ENCODE peak calls at places on chromosomes 4 and X, in nine cellular contexts. P is IMR-90, I is transverse colon, J is adrenal gland, U is HCT116, L is K562, F is Peyer's patch, Z is testis, D is ovary. Q is an unnamed sample.

GRCh38 chrX:150635952-150636351 is 57.2 kb upstream of the MTMR1 start:
- DNase-seq in F (no peak), J (no peak), D (no peak), P (peak), L (no peak), Z (no peak), U (no peak), I (no peak), Q (no peak)

GRCh38 chr4:175833574-175834350 is 21.7 kb upstream of the GPM6A start:
- DNase-seq in P (no peak), D (no peak), U (no peak), L (no peak), F (no peak), Z (no peak), I (no peak), J (no peak), Q (no peak)

GRCh38 chr4:151678048-151678853 is 82.6 kb downstream of the GATB start:
- DNase-seq in F (no peak), D (no peak), P (no peak), Z (no peak), I (no peak), U (no peak), L (no peak), J (no peak), Q (no peak)

GRCh38 chr4:160021870-160022269 is 919.0 kb downstream of the RAPGEF2 start:
- DNase-seq in Z (no peak), J (no peak), L (no peak), U (no peak), I (no peak), D (no peak), P (no peak), F (no peak), Q (no peak)

GRCh38 chrX:112941209-112941788 is 100.7 kb upstream of the AMOT start:
- DNase-seq in I (peak), P (peak), Z (no peak), D (no peak), U (no peak), F (no peak), L (no peak), J (no peak), Q (no peak)

GRCh38 chr4:146545102-146545501 is 23.4 kb upstream of the SLC10A7 start:
- DNase-seq in J (peak), D (no peak), I (no peak), F (no peak), Z (peak), L (peak), P (peak), U (no peak), Q (no peak)

GRCh38 chr4:154119317-154119716 is 330.4 kb upstream of the SFRP2 start:
- DNase-seq in P (no peak), U (no peak), Z (no peak), J (no peak), D (no peak), F (no peak), I (no peak), L (no peak), Q (no peak)

GRCh38 chr4:6892190-6892908 is 17.3 kb upstream of the TBC1D14 start:
- DNase-seq in D (peak), I (peak), Z (peak), F (peak), L (peak), J (peak), U (no peak), P (peak), Q (peak)

GRCh38 chr4:1727117-1728031 is 6.1 kb downstream of the TACC3 start:
- DNase-seq in D (no peak), P (peak), I (peak), U (no peak), F (no peak), L (no peak), Z (no peak), J (peak), Q (peak)

GRCh38 chrX:153593811-153594500 is 5.0 kb downstream of the CCNQ start:
- DNase-seq in F (no peak), Z (no peak), U (no peak), J (no peak), P (no peak), I (no peak), L (no peak), D (no peak), Q (no peak)

GRCh38 chrX:150507251-150507856 is 61.1 kb upstream of the MTM1 start:
- DNase-seq in P (no peak), I (peak), J (peak), D (peak), U (no peak), F (no peak), Z (no peak), L (no peak), Q (peak)

GRCh38 chr4:76704133-76704881 is 193.6 kb downstream of the SOWAHB start:
- DNase-seq in P (peak), Z (no peak), L (no peak), D (no peak), I (peak), F (no peak), J (no peak), U (peak), Q (no peak)

GRCh38 chr4:5785806-5786680 is 75.0 kb downstream of the EVC start:
- DNase-seq in D (no peak), J (no peak), F (no peak), Z (no peak), U (no peak), I (no peak), L (no peak), P (peak), Q (peak)

GRCh38 chrX:112968351-112969133 is 127.9 kb upstream of the AMOT start:
- DNase-seq in L (no peak), J (no peak), Z (no peak), D (no peak), P (no peak), F (no peak), U (no peak), I (no peak), Q (no peak)

GRCh38 chrX:126064901-126065541 is 101.1 kb downstream of the DCAF12L2 start:
- DNase-seq in J (no peak), Z (no peak), I (no peak), F (no peak), P (no peak), L (no peak), D (no peak), U (no peak), Q (no peak)

GRCh38 chrX:10620121-10620699 is at the start of gene MID1:
- DNase-seq in U (peak), F (peak), P (peak), J (peak), D (peak), I (peak), Z (peak), L (peak), Q (peak)

GRCh38 chr4:80173387-80173786 is 23.9 kb upstream of the PRDM8 start:
- DNase-seq in L (no peak), U (no peak), F (peak), Z (no peak), D (no peak), J (no peak), P (peak), I (no peak), Q (no peak)

GRCh38 chr4:38154681-38155588 is 194.7 kb downstream of the PTTG2 start:
- DNase-seq in F (no peak), L (no peak), I (peak), U (no peak), J (no peak), P (no peak), Z (peak), D (no peak), Q (no peak)

GRCh38 chr4:163991268-163991667 is 496.8 kb downstream of the TMA16 start:
- DNase-seq in I (no peak), F (no peak), D (no peak), Z (no peak), U (no peak), L (no peak), J (no peak), P (no peak), Q (no peak)

GRCh38 chr4:186200436-186201409 is 9.4 kb downstream of the CYP4V2 start:
- DNase-seq in Z (no peak), F (no peak), P (no peak), J (no peak), I (no peak), L (no peak), D (no peak), U (no peak), Q (no peak)

GRCh38 chr4:97412331-97412730 is 730.9 kb downstream of the STPG2 start:
- DNase-seq in U (no peak), I (no peak), Z (no peak), P (no peak), L (no peak), J (no peak), D (no peak), F (no peak), Q (no peak)

GRCh38 chrX:1452497-1453389 is at the start of gene ASMTL:
- DNase-seq in D (peak), P (peak), J (peak), I (peak), L (peak), F (peak), Z (peak), U (peak), Q (peak)

GRCh38 chrX:111284615-111285294 is 14.5 kb upstream of the CAPN6 start:
- DNase-seq in I (no peak), F (no peak), D (no peak), P (no peak), Z (no peak), L (no peak), J (no peak), U (no peak), Q (no peak)

GRCh38 chr4:84647307-84647884 is 64.5 kb downstream of the CDS1 start:
- DNase-seq in L (no peak), J (no peak), F (no peak), Z (no peak), U (no peak), D (peak), I (no peak), P (no peak), Q (no peak)

GRCh38 chr4:186900232-186900900 is 176.7 kb upstream of the FAT1 start:
- DNase-seq in L (peak), I (no peak), Z (no peak), D (no peak), U (no peak), J (no peak), F (no peak), P (peak), Q (no peak)

GRCh38 chr4:88333741-88334405 is 44.8 kb upstream of the HERC6 start:
- DNase-seq in L (no peak), D (peak), J (no peak), Z (no peak), U (no peak), F (no peak), I (no peak), P (peak), Q (no peak)

GRCh38 chrX:125998432-125998831 is 167.7 kb downstream of the DCAF12L2 start:
- DNase-seq in L (no peak), J (no peak), D (no peak), F (no peak), I (no peak), Z (no peak), P (no peak), U (no peak), Q (no peak)

GRCh38 chrX:129495941-129496340 is 27.3 kb downstream of the SMARCA1 start:
- DNase-seq in L (no peak), D (no peak), P (peak), F (no peak), Z (no peak), J (no peak), U (no peak), I (no peak), Q (no peak)

GRCh38 chr4:75391489-75392166 is 122.6 kb downstream of the RCHY1 start:
- DNase-seq in U (no peak), P (no peak), I (no peak), D (no peak), Z (no peak), J (no peak), L (no peak), F (no peak), Q (no peak)

GRCh38 chr4:128376958-128377357 is 89.3 kb upstream of the PGRMC2 start:
- DNase-seq in I (no peak), D (no peak), P (no peak), Z (no peak), L (no peak), U (no peak), J (no peak), F (no peak), Q (no peak)

GRCh38 chr4:128380306-128380705 is 92.7 kb upstream of the PGRMC2 start:
- DNase-seq in U (no peak), P (no peak), D (no peak), J (no peak), L (no peak), I (no peak), Z (no peak), F (no peak), Q (no peak)

GRCh38 chr4:128381748-128382559 is 94.3 kb upstream of the PGRMC2 start:
- DNase-seq in F (no peak), J (no peak), U (no peak), P (no peak), L (no peak), Z (no peak), I (no peak), D (no peak), Q (no peak)

GRCh38 chr4:128378668-128379067 is 91.1 kb upstream of the PGRMC2 start:
- DNase-seq in U (no peak), P (no peak), L (no peak), D (no peak), I (no peak), J (no peak), F (no peak), Z (no peak), Q (no peak)

GRCh38 chr4:128379860-128380259 is 92.2 kb upstream of the PGRMC2 start:
- DNase-seq in Z (peak), L (peak), D (no peak), F (no peak), U (no peak), J (peak), I (peak), P (peak), Q (no peak)
- H3K4me3 ChIP-seq in Z (no peak), L (no peak), D (no peak), F (no peak), U (no peak), J (no peak), I (no peak), P (no peak), Q (no peak)

GRCh38 chrX:85994787-85995186 is 52.6 kb downstream of the CHM start:
- DNase-seq in L (no peak), U (no peak), F (no peak), J (no peak), I (no peak), P (no peak), Z (no peak), D (no peak), Q (no peak)
- TF ChIP-seq CTCF in L (no peak), U (no peak), F (no peak), J (no peak), I (no peak), P (no peak), Z (no peak), D (no peak), Q (no peak)

DNA sequence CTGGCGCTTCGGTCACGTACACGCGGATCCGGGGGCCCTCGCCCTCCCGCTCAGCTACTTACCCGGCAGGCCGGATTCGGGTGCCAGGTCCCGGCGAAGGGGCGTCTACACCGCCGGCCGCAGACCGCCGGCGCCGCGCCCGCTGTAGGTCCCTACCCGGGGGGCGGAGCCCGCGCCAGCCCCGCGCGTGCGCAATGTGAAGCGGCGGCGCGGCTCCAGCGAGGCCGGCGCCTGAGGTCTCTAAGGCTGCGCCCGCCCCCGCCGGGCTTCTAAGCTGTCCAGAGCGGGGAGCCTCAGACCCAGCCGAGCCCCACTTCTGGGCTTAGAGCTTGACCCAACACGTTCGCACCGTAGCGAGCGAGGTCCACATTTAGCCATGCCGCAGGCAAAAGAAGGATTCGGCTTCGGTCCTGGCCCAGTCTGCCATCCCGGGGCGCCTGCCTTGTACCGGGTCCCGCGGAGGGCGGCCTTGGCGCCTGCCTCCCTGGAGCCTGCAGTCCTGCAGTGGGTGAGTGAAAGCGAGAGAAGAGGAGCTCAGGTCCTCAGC is at the start of gene ZNF518B:
- DNase-seq in J (peak), U (peak), I (peak), F (peak), D (peak), P (peak), Z (peak), L (peak), Q (no peak)
- TF ChIP-seq POLR2A in J (peak), U (peak), I (no peak), F (peak), D (peak), P (no peak), Z (no peak), L (peak), Q (no peak)

DNA sequence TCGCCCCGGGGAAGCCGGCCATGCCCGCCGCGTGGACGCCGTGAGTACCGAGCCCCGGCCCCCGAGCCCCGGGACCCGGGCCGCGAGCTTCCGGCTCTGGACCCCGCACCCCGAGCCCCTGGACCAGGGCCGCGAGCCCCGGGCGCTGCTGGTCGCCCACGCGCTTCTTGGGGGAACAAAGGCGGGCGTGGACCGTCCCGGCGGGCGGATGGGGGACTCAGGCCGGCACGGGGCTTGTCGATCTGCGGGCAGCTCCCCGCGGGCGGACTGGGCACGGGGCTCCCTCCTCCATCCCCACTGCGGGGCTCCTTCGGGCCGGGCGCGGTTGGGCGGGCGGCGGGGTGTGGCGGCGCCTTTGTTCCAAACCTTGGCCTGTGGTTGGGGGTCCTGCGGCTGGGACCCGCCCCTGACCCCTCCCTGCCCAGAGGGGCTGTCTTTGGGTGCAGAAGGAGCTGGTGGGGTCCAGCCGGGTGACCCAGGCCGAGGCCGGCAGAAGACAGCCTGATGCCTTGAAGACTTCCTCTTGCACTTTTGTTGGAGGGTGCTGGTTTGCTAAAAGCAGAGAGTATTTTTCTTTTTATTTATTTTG is 25.2 kb upstream of the ADD1 start:
- DNase-seq in F (no peak), I (no peak), J (no peak), D (no peak), U (no peak), P (no peak), Z (no peak), L (no peak), Q (no peak)
- H3K4me3 ChIP-seq in F (peak), I (peak), J (no peak), D (peak), U (peak), P (peak), Z (peak), L (no peak), Q (peak)

GRCh38 chrX:39577976-39578962 is 519.5 kb downstream of the BCOR start:
- DNase-seq in Z (no peak), D (peak), U (no peak), L (no peak), P (no peak), I (peak), J (no peak), F (peak), Q (no peak)
- TF ChIP-seq CTCF in Z (no peak), D (no peak), U (no peak), L (no peak), P (no peak), I (no peak), J (no peak), F (no peak), Q (no peak)

DNA sequence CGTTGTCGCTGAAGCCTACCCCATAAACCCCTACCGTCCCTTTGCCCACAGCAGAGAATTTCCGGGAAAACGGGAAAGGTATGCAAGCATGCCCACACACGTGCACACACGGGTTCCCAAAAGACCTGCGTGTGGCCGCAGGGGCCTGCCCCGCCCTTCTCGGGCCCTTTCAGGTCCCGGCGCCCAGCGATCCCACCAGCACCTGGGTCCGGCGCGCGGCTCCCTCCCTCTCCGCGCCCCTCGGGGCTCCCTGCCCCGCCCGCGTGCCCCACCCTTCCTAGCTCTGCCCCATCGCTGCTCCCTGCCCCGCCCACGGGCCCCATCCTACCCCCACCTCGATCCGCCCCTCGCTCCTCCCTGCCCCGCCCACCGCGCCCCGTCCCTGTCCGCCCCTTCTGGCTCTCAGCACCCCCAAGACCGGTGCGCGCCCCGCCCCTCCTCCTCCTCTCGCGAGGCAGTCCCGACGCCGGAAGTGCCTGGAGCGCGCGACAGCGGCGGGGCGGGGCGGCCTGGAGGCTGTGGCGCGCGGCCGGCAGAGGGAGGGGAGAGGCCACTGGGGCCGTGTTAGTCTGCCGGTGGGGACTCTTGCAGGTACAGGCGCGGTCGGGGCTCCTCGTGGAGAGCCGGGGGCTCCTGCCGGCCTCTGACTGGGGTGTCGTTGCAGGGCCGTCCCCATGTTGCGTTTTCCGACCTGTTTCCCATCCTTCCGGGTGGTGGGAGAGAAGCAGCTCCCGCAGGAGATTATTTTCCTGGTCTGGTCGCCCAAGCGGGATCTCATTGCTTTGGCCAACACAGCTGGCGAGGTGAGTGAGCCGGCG is at the start of gene ANAPC4:
- DNase-seq in F (peak), L (peak), Z (peak), P (peak), U (peak), J (peak), D (peak), I (peak), Q (peak)
- TF ChIP-seq POLR2A in F (peak), L (peak), Z (no peak), P (no peak), U (peak), J (peak), D (peak), I (peak), Q (no peak)

DNA sequence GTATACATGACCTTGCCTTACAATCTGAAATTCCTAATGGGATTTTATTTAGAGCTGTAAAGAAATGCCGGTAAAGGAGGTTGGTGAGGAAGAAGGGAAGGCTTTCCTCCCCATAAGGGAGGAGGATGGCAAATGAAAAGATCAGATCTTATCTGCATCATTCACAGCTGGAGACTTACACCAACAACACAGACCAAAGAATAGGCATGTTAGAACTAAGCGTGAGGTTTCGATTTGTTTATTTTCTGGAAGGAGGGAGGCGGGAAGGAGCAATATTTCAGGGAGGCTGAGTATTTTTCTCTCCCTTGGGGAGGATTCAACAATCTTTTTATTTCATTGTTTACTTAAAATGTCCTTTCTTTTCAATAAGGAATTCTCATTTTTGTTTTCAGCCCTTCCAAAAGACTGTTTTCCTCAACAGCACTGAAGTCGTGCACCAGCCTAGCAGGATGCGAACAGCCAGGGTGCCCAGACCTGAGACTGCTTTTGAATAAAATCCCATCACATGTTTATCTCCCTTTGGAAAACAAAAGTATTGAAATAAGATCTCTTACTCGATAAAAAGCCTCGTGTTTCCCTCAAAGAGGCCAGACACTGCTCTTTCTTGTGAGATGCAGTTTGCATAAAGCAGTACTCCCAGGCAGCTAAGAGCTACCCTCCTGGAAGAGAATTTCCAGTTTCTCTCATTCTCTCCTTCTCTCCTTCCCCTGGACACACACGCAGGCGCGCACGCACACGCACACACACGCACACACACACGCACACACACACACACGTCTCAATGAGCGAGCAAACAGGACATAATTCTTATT is 236.1 kb downstream of the MGST2 start:
- DNase-seq in U (no peak), F (no peak), D (no peak), J (no peak), Z (no peak), L (no peak), P (peak), I (no peak), Q (no peak)
- H3K4me3 ChIP-seq in U (no peak), F (no peak), D (peak), J (no peak), Z (peak), L (no peak), P (peak), I (no peak), Q (no peak)

Q was measured in lower leg skin.